ENCODE peak calls at places on chromosomes 3 and 15, in six cellular contexts. B is left ventricle myocardium inferior; G is CD8-positive, alpha-beta T cell; S is WERI-Rb-1; Y is upper lobe of right lung; R is fibroblast of villous mesenchyme. N is an unnamed sample.

GRCh38 chr3:134367412-134367811 is 6.8 kb downstream of the AMOTL2 start:
- DNase-seq in R (no peak), B (no peak), Y (peak; percentile 57), S (no peak), G (no peak), N (peak; percentile 36)

GRCh38 chr3:114451561-114452018 is 157.8 kb downstream of the TIGIT start:
- DNase-seq in Y (no peak), B (peak; percentile 23), S (no peak), R (peak; percentile 74), G (no peak), N (no peak)

GRCh38 chr3:12615263-12615662 is 48.7 kb downstream of the RAF1 start:
- DNase-seq in Y (no peak), R (no peak), G (no peak), S (no peak), B (no peak), N (no peak)

GRCh38 chr3:193744822-193745684 is 152.0 kb downstream of the OPA1 start:
- DNase-seq in Y (no peak), R (peak; percentile 83), B (no peak), G (no peak), S (no peak), N (no peak)

GRCh38 chr15:45456212-45457106 is 66.1 kb downstream of the SLC30A4 start:
- DNase-seq in Y (no peak), B (no peak), S (no peak), R (peak; percentile 100), G (peak; percentile 49), N (peak; percentile 100)

GRCh38 chr3:113002676-113003075 is 11.9 kb downstream of the GTPBP8 start:
- DNase-seq in Y (no peak), S (no peak), B (no peak), G (peak; percentile 44), R (no peak), N (no peak)

GRCh38 chr3:123161167-123161566 is 40.6 kb upstream of the SEC22A start:
- DNase-seq in G (no peak), Y (no peak), R (no peak), B (no peak), S (no peak), N (no peak)

GRCh38 chr3:123791898-123792297 is 92.2 kb downstream of the MYLK start:
- DNase-seq in G (no peak), S (no peak), B (no peak), R (no peak), Y (no peak), N (peak; percentile 49)

GRCh38 chr15:53469422-53469821 is 290.0 kb downstream of the WDR72 start:
- DNase-seq in B (no peak), R (no peak), S (no peak), Y (no peak), G (no peak), N (no peak)

GRCh38 chr3:67415504-67415903 is 238.9 kb downstream of the SUCLG2 start:
- DNase-seq in Y (no peak), G (no peak), B (no peak), S (no peak), R (peak; percentile 44), N (peak; percentile 67)

GRCh38 chr3:113096158-113096893 is 105.5 kb downstream of the GTPBP8 start:
- DNase-seq in Y (no peak), S (no peak), G (no peak), B (no peak), R (peak; percentile 55), N (peak; percentile 61)

GRCh38 chr3:10232138-10232537 is 16.1 kb upstream of the TATDN2 start:
- DNase-seq in G (no peak), S (no peak), R (no peak), B (no peak), Y (no peak), N (no peak)

GRCh38 chr3:172595648-172596393 is 72.6 kb upstream of the TNFSF10 start:
- DNase-seq in B (no peak), Y (no peak), S (peak; percentile 24), R (peak; percentile 69), G (peak; percentile 34), N (peak; percentile 64)

GRCh38 chr15:92920595-92921169 is 20.6 kb downstream of the CHD2 start:
- DNase-seq in R (no peak), B (no peak), G (no peak), S (no peak), Y (no peak), N (no peak)

GRCh38 chr15:77455696-77456293 is 35.1 kb downstream of the HMG20A start:
- DNase-seq in G (no peak), R (peak; percentile 89), Y (no peak), S (no peak), B (no peak), N (peak; percentile 78)

GRCh38 chr3:98670020-98670419 is 76.6 kb upstream of the CPOX start:
- DNase-seq in S (no peak), Y (no peak), G (no peak), R (no peak), B (no peak), N (no peak)

GRCh38 chr3:31490502-31490901 is 42.2 kb upstream of the STT3B start:
- DNase-seq in Y (no peak), G (no peak), R (no peak), S (no peak), B (no peak), N (no peak)

GRCh38 chr3:57729339-57730039 is 26.6 kb upstream of the SLMAP start:
- DNase-seq in B (no peak), Y (no peak), S (no peak), R (peak; percentile 18), G (no peak), N (peak; percentile 73)

GRCh38 chr3:14561051-14561634 is 21.0 kb upstream of the GRIP2 start:
- DNase-seq in R (peak; percentile 12), Y (no peak), S (no peak), B (no peak), G (no peak), N (peak; percentile 56)

GRCh38 chr3:4565806-4566501 is 72.8 kb downstream of the ITPR1 start:
- DNase-seq in S (no peak), R (no peak), Y (no peak), G (no peak), B (no peak), N (no peak)

GRCh38 chr3:142997330-142997729 is 4.0 kb upstream of the U2SURP start:
- DNase-seq in B (no peak), S (no peak), R (peak; percentile 32), Y (no peak), G (no peak), N (no peak)

GRCh38 chr3:11452988-11453847 is 181.0 kb downstream of the ATG7 start:
- DNase-seq in Y (no peak), B (no peak), R (peak; percentile 69), G (no peak), S (peak; percentile 56), N (peak; percentile 65)

GRCh38 chr15:92714457-92715401 is 59.2 kb upstream of the FAM174B start:
- DNase-seq in Y (peak; percentile 80), S (peak; percentile 79), R (peak; percentile 76), B (peak; percentile 69), G (peak; percentile 78), N (peak; percentile 74)

GRCh38 chr15:72859023-72859756 is 75.6 kb upstream of the ADPGK start:
- DNase-seq in G (no peak), R (no peak), S (peak; percentile 47), Y (no peak), B (no peak), N (no peak)

GRCh38 chr15:39581501-39582285 is 814 bp downstream of the THBS1 start:
- DNase-seq in R (peak; percentile 52), Y (peak; percentile 80), B (peak; percentile 50), G (no peak), S (peak; percentile 28), N (peak; percentile 78)
- TF ChIP-seq CTCF in R (peak; percentile 51), Y (peak; percentile 46), B (peak; percentile 56), G (no peak), S (peak; percentile 47), N (peak; percentile 34)

GRCh38 chr3:197549261-197549885 is 6.4 kb downstream of the BDH1 start:
- DNase-seq in R (no peak), B (no peak), Y (no peak), G (no peak), S (no peak), N (no peak)
- H3K4me3 ChIP-seq in R (no peak overlapping the region), B (no peak overlapping the region), Y (no peak overlapping the region), G (no peak overlapping the region), S (no peak overlapping the region), N (no peak overlapping the region)

DNA sequence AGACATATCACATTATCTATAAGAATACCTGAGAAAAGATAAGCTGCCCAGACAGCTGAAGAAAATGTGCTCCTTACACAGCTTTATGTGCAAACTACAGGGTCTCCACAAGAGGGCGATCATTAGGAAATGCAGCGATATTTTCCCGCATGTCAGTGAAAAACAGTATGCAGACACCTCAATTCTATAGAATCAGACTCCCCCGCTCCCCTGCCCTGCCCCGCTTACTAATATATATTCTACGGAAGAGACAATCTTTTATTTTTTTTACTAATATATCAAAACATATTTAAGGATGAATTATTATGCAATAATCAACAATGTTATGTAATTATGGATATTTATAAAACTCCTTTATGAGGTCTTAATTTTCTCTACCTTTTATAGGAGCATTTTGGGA is 681.3 kb downstream of the ROBO1 start:
- DNase-seq in G (no peak), R (peak; percentile 56), Y (no peak), B (no peak), S (peak; percentile 73), N (peak; percentile 54)
- TF ChIP-seq CTCF in G (no peak), R (peak; percentile 77), Y (peak; percentile 75), B (peak; percentile 78), S (peak; percentile 65), N (peak; percentile 89)

GRCh38 chr3:139564290-139564861 is 24.8 kb upstream of the RBP1 start:
- DNase-seq in G (no peak), B (no peak), Y (no peak), R (no peak), S (peak; percentile 59), N (no peak)
- H3K4me3 ChIP-seq in G (no peak overlapping the region), B (no peak overlapping the region), Y (no peak overlapping the region), R (no peak overlapping the region), S (no peak overlapping the region), N (no peak overlapping the region)